ENCODE peak calls at places on chromosome 22, in four cellular contexts. X is substantia nigra, K is NCI-H2107, T is endothelial cell. D is an unnamed sample.

GRCh38 chr22:29524440-29525191 is 28.9 kb downstream of the THOC5 start:
- DNase-seq in K (no peak), T (peak), X (peak), D (no peak)

GRCh38 chr22:24437820-24438328 is 10.5 kb downstream of the ADORA2A start:
- DNase-seq in X (no peak), K (no peak), T (no peak), D (no peak)

GRCh38 chr22:44202261-44202789 is 21.6 kb downstream of the PARVG start:
- DNase-seq in K (no peak), X (no peak), T (no peak), D (no peak)

GRCh38 chr22:46116491-46116958 is 33.8 kb upstream of the PPARA start:
- DNase-seq in X (peak), T (peak), K (peak), D (peak)

GRCh38 chr22:39913321-39913720 is 12.4 kb downstream of the GRAP2 start:
- DNase-seq in T (no peak), K (no peak), X (no peak), D (no peak)

GRCh38 chr22:19984201-19984753 is 32.3 kb downstream of the ARVCF start:
- DNase-seq in X (no peak), K (no peak), T (no peak), D (peak)

GRCh38 chr22:18966748-18967147 is 30.7 kb upstream of the PRODH start:
- DNase-seq in T (no peak), X (no peak), K (no peak), D (no peak)

GRCh38 chr22:50001388-50002231 is 11.0 kb downstream of the IL17REL start:
- DNase-seq in X (no peak), K (no peak), T (no peak), D (no peak)

GRCh38 chr22:27877501-27877900 is 41.6 kb downstream of the PITPNB start:
- DNase-seq in T (no peak), X (no peak), K (no peak), D (no peak)

GRCh38 chr22:33104192-33104591 is 46.0 kb upstream of the SYN3 start:
- DNase-seq in K (no peak), T (no peak), X (no peak), D (no peak)

GRCh38 chr22:37599161-37599560 is 9.5 kb upstream of the GGA1 start:
- DNase-seq in K (no peak), X (no peak), T (no peak), D (no peak)

GRCh38 chr22:44067901-44068300 is 43.8 kb downstream of the PARVB start:
- DNase-seq in T (peak), X (no peak), K (no peak), D (no peak)

GRCh38 chr22:22681221-22681739 is 36.9 kb downstream of the GGTLC2 start:
- DNase-seq in X (no peak), K (no peak), T (no peak), D (no peak)

GRCh38 chr22:41521166-41521565 is 23.1 kb downstream of the POLR3H start:
- DNase-seq in T (no peak), X (no peak), K (no peak), D (no peak)

GRCh38 chr22:23119492-23120414 is 22.0 kb downstream of the RSPH14 start:
- DNase-seq in T (no peak), X (no peak), K (no peak), D (no peak)

D was measured in HCT116.